ENCODE peak calls at places on chromosome 16, in four cellular contexts. O, K, W and F are unnamed samples.

GRCh38 chr16:15502041-15502725 is 67.8 kb downstream of the BMERB1 start:
- DNase-seq in K (no peak), O (peak), W (no peak), F (no peak)

GRCh38 chr16:57278494-57278893 is 6.0 kb downstream of the PLLP start:
- DNase-seq in O (no peak), W (no peak), K (no peak), F (no peak)

GRCh38 chr16:57025941-57026777 is 36.8 kb downstream of the NLRC5 start:
- DNase-seq in O (no peak), K (no peak), W (no peak), F (no peak)

GRCh38 chr16:16007743-16008111 is 58.3 kb downstream of the ABCC1 start:
- DNase-seq in O (no peak), K (peak), W (peak), F (no peak)

GRCh38 chr16:65083181-65083845 is 38.5 kb downstream of the CDH11 start:
- DNase-seq in K (no peak), O (peak), W (no peak), F (no peak)

GRCh38 chr16:12337776-12338655 is 361.5 kb downstream of the SNX29 start:
- DNase-seq in W (no peak), O (peak), K (no peak), F (no peak)

GRCh38 chr16:55508941-55509920 is at the start of gene LPCAT2:
- DNase-seq in O (peak), K (no peak), W (peak), F (no peak)

GRCh38 chr16:1245452-1246005 is 5.0 kb downstream of the TPSAB1 start:
- DNase-seq in O (no peak), K (no peak), W (no peak), F (no peak)

GRCh38 chr16:67430504-67431076 is 331 bp upstream of the HSD11B2 start:
- DNase-seq in K (peak), W (peak), O (peak), F (peak)

GRCh38 chr16:27369806-27370205 is 32.2 kb upstream of the IL21R start:
- DNase-seq in O (peak), W (no peak), K (no peak), F (no peak)

GRCh38 chr16:27374794-27375499 is 27.0 kb upstream of the IL21R start:
- DNase-seq in W (peak), O (peak), K (peak), F (peak)

DNA sequence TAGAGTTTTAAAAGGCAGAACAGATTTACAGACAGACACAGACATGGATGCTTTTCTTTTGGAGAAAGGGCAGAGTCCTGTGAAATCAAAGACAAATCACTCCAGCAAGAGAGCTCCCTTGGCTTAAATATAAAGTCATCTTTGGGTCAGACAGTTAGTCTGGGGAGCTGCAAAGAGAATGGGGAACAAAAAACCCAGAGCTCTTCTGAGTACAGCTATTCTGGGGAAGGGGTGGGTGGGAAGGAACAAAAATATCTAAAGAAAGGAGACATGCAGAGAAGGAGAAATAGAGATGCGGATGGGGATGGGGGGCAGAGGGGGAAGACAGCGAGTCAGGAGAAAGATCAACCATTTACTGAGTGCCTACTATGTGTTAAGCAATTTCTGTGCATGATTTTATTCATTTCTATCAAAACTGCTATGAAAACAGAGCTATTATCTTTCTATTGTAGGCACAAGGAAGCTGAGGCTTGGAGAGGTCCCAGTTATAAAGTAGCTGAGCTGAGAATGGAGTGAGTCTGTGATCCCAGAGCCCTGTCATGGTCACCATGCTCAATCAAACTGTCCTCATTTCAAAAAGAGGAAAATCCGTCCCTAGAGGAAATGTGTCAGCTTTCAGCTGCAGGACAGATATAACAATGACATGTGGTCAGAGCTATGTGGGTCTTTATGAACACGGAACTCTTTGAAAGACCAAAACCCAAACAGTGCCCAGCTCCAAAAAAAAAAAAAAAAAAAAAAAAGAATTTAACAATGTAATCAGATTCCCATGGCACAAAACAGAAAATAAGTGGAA is 266.3 kb downstream of the XYLT1 start:
- DNase-seq in O (no peak), W (no peak), K (no peak), F (no peak)
- H3K27ac ChIP-seq in O (no peak), W (no peak), K (no peak), F (no peak)

GRCh38 chr16:2817496-2818277 is 650 bp downstream of the PRSS21 start:
- DNase-seq in K (no peak), W (no peak), O (no peak), F (no peak)

GRCh38 chr16:2815299-2815771 is 1.7 kb upstream of the PRSS21 start:
- DNase-seq in K (no peak), O (no peak), W (no peak), F (no peak)

GRCh38 chr16:2813661-2814288 is 3.3 kb upstream of the PRSS21 start:
- DNase-seq in K (no peak), O (no peak), W (no peak), F (no peak)

GRCh38 chr16:2816751-2817495 is at the start of gene PRSS21:
- DNase-seq in W (no peak), K (no peak), O (no peak), F (no peak)

GRCh38 chr16:2814757-2815298 is 2.2 kb upstream of the PRSS21 start:
- DNase-seq in W (no peak), K (no peak), O (no peak), F (no peak)
- H3K4me2 ChIP-seq in W (no peak), K (no peak), O (no peak), F (no peak)

GRCh38 chr16:88405325-88406060 is 22.7 kb downstream of the ZNF469 start:
- DNase-seq in O (no peak), K (no peak), W (no peak), F (no peak)
- H3K4me3 ChIP-seq in O (no peak), K (no peak), W (no peak), F (no peak)

DNA sequence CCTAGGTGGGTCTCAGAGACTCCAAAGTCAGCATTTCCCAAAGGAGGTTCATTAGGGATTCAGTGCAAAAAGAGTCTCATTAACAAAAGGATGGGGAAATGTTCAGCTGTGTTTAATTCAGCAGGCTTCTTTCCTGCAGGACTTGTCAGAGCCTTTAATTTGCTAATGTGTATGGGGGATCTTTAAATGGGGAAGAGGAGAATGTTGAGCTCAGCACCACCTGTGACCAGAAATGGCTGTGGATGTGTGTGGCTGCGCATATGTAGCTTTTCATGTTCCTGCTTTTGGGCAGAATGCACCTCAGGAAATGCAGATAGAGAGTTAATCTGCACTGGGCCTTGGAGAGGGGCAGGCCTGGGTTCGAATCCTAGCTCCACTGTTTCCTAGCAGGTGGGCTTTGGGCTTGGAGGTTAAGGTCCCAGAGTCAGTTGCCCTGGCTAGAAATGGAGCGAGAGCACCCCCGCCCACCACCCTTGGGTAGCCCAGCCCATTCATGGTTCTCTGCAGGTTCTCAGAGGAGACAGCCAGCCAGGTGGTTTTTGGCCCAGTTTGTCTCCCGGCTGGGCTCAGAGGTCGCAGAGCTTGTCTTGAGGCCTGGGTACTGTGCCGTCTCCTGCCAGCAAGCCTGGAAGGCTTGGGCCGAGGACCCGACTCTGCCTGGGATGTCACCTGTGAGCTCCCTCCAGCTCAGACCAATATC is 9.2 kb downstream of the ADCY7 start:
- DNase-seq in K (no peak), W (peak), O (no peak), F (no peak)
- H3K27ac ChIP-seq in K (peak), W (peak), O (no peak), F (no peak)